ENCODE peak calls at places on chromosome 12, in eight cellular contexts. One of them, this sample, is unnamed.

GRCh38 chr12:120007272-120007671 is 18.2 kb downstream of the BICDL1 start:
- DNase-seq in testis: no peak
- DNase-seq in transverse colon: peak; percentile 15
- DNase-seq in K562: no peak
- DNase-seq in Peyer's patch: no peak
- DNase-seq in IMR-90: no peak
- DNase-seq in gastrocnemius medialis: no peak
- DNase-seq in uterus: no peak
- DNase-seq in this sample: no peak

GRCh38 chr12:81034926-81035325 is 43.0 kb upstream of the ACSS3 start:
- DNase-seq in IMR-90: no peak
- DNase-seq in gastrocnemius medialis: no peak
- DNase-seq in testis: no peak
- DNase-seq in K562: no peak
- DNase-seq in transverse colon: no peak
- DNase-seq in Peyer's patch: no peak
- DNase-seq in uterus: no peak
- DNase-seq in this sample: no peak

GRCh38 chr12:108826115-108826806 is 31.1 kb downstream of the SSH1 start:
- DNase-seq in testis: peak; percentile 78
- DNase-seq in transverse colon: peak; percentile 32
- DNase-seq in uterus: peak; percentile 57
- DNase-seq in IMR-90: peak; percentile 97
- DNase-seq in gastrocnemius medialis: peak; percentile 66
- DNase-seq in Peyer's patch: peak; percentile 53
- DNase-seq in K562: no peak
- DNase-seq in this sample: peak; percentile 88

GRCh38 chr12:127108360-127109215 is 1158.4 kb upstream of the TMEM132C start:
- DNase-seq in testis: peak; percentile 80
- DNase-seq in IMR-90: peak; percentile 42
- DNase-seq in K562: peak; percentile 71
- DNase-seq in uterus: peak; percentile 16
- DNase-seq in Peyer's patch: no peak
- DNase-seq in gastrocnemius medialis: no peak
- DNase-seq in transverse colon: peak; percentile 44
- DNase-seq in this sample: no peak

GRCh38 chr12:19946549-19946948 is 421.8 kb upstream of the PDE3A start:
- DNase-seq in Peyer's patch: no peak
- DNase-seq in gastrocnemius medialis: no peak
- DNase-seq in IMR-90: peak; percentile 98
- DNase-seq in uterus: no peak
- DNase-seq in testis: no peak
- DNase-seq in K562: no peak
- DNase-seq in transverse colon: no peak
- DNase-seq in this sample: no peak

GRCh38 chr12:18747960-18748359 is 10.0 kb downstream of the CAPZA3 start:
- DNase-seq in testis: no peak
- DNase-seq in transverse colon: no peak
- DNase-seq in uterus: no peak
- DNase-seq in gastrocnemius medialis: no peak
- DNase-seq in K562: no peak
- DNase-seq in Peyer's patch: no peak
- DNase-seq in IMR-90: peak; percentile 95
- DNase-seq in this sample: no peak

GRCh38 chr12:15824516-15824915 is 35.3 kb upstream of the EPS8 start:
- DNase-seq in transverse colon: no peak
- DNase-seq in testis: no peak
- DNase-seq in Peyer's patch: no peak
- DNase-seq in gastrocnemius medialis: no peak
- DNase-seq in K562: no peak
- DNase-seq in uterus: no peak
- DNase-seq in IMR-90: no peak
- DNase-seq in this sample: no peak

GRCh38 chr12:53575502-53576264 is 50.5 kb downstream of the ATF7 start:
- DNase-seq in transverse colon: no peak
- DNase-seq in IMR-90: peak; percentile 83
- DNase-seq in testis: no peak
- DNase-seq in K562: peak; percentile 31
- DNase-seq in uterus: no peak
- DNase-seq in Peyer's patch: no peak
- DNase-seq in gastrocnemius medialis: no peak
- DNase-seq in this sample: no peak

GRCh38 chr12:95731519-95731958 is 59.0 kb downstream of the NTN4 start:
- DNase-seq in K562: no peak
- DNase-seq in Peyer's patch: no peak
- DNase-seq in testis: no peak
- DNase-seq in IMR-90: no peak
- DNase-seq in gastrocnemius medialis: no peak
- DNase-seq in uterus: no peak
- DNase-seq in transverse colon: no peak
- DNase-seq in this sample: no peak

GRCh38 chr12:13918883-13919282 is 62.5 kb downstream of the GRIN2B start:
- DNase-seq in testis: no peak
- DNase-seq in transverse colon: no peak
- DNase-seq in K562: no peak
- DNase-seq in IMR-90: no peak
- DNase-seq in Peyer's patch: no peak
- DNase-seq in uterus: no peak
- DNase-seq in gastrocnemius medialis: no peak
- DNase-seq in this sample: no peak

GRCh38 chr12:66861157-66861750 is 182.4 kb upstream of the GRIP1 start:
- DNase-seq in K562: peak; percentile 35
- DNase-seq in gastrocnemius medialis: no peak
- DNase-seq in transverse colon: peak; percentile 63
- DNase-seq in testis: peak; percentile 77
- DNase-seq in uterus: peak; percentile 29
- DNase-seq in Peyer's patch: peak; percentile 59
- DNase-seq in IMR-90: peak; percentile 53
- DNase-seq in this sample: peak; percentile 63

GRCh38 chr12:46152456-46152855 is 116.4 kb downstream of the SLC38A1 start:
- DNase-seq in transverse colon: no peak
- DNase-seq in K562: no peak
- DNase-seq in testis: no peak
- DNase-seq in Peyer's patch: no peak
- DNase-seq in IMR-90: no peak
- DNase-seq in gastrocnemius medialis: no peak
- DNase-seq in uterus: no peak
- DNase-seq in this sample: no peak

DNA sequence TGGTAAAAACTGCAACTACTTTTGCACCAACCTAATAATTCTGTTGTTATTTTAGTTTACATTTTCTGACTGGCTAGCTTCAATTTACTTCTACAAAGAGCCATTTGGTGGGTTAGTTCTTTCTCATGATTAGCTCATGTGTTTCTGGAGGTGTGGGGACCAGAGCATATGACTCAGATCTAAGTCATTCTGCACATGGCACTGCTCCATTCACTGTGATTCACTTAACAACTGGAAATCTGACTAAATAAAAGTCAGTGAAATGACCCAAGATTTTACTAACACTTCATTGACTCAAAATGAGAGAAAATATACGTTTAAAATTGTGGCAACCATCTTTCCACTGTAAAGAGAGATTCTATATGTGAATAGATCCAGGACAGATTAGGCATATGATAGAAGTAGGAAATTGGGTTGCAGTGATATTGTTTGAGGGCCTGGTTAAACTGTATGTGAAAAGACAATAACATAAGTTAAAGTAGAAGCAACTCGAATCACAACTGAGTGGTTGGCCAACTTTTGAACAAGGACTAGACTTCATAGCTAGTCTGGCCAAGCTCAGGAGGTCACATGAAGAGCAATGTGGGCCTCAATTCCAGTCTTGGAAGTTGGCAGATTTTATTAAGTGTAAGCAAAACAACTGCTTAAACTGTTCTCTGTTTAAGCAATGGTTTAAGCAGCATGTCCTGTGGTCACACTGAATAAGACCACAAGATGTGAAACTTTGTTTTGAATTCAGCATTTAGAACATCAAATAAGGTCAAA is 100.2 kb downstream of the TMTC3 start:
- DNase-seq in IMR-90: peak; percentile 99
- DNase-seq in uterus: no peak
- DNase-seq in Peyer's patch: no peak
- DNase-seq in K562: no peak
- DNase-seq in testis: no peak
- DNase-seq in gastrocnemius medialis: no peak
- DNase-seq in transverse colon: no peak
- DNase-seq in this sample: peak; percentile 71
- H3K36me3 ChIP-seq in IMR-90: no peaks in the 10 kb centered on the region
- H3K36me3 ChIP-seq in uterus: no peaks in the 10 kb centered on the region
- H3K36me3 ChIP-seq in Peyer's patch: no peaks in the 10 kb centered on the region
- H3K36me3 ChIP-seq in K562: no peaks in the 10 kb centered on the region
- H3K36me3 ChIP-seq in testis: no peaks in the 10 kb centered on the region
- H3K36me3 ChIP-seq in gastrocnemius medialis: no peaks in the 10 kb centered on the region
- H3K36me3 ChIP-seq in transverse colon: no peaks in the 10 kb centered on the region
- H3K36me3 ChIP-seq in this sample: no peaks in the 10 kb centered on the region

GRCh38 chr12:105223358-105223840 is 12.6 kb downstream of the APPL2 start:
- DNase-seq in K562: no peak
- DNase-seq in transverse colon: no peak
- DNase-seq in testis: no peak
- DNase-seq in uterus: no peak
- DNase-seq in gastrocnemius medialis: no peak
- DNase-seq in Peyer's patch: no peak
- DNase-seq in IMR-90: no peak
- DNase-seq in this sample: no peak

GRCh38 chr12:105223884-105224283 is 12.1 kb downstream of the APPL2 start:
- DNase-seq in K562: no peak
- DNase-seq in gastrocnemius medialis: no peak
- DNase-seq in testis: no peak
- DNase-seq in IMR-90: no peak
- DNase-seq in transverse colon: no peak
- DNase-seq in uterus: no peak
- DNase-seq in Peyer's patch: no peak
- DNase-seq in this sample: no peak

GRCh38 chr12:105224399-105224798 is 11.6 kb downstream of the APPL2 start:
- DNase-seq in IMR-90: no peak
- DNase-seq in K562: no peak
- DNase-seq in uterus: no peak
- DNase-seq in testis: no peak
- DNase-seq in gastrocnemius medialis: no peak
- DNase-seq in transverse colon: no peak
- DNase-seq in Peyer's patch: no peak
- DNase-seq in this sample: no peak

GRCh38 chr12:105226219-105226618 is 9.8 kb downstream of the APPL2 start:
- DNase-seq in gastrocnemius medialis: peak; percentile 74
- DNase-seq in testis: peak; percentile 90
- DNase-seq in IMR-90: peak; percentile 97
- DNase-seq in Peyer's patch: no peak
- DNase-seq in transverse colon: peak; percentile 47
- DNase-seq in uterus: peak; percentile 79
- DNase-seq in K562: peak; percentile 11
- DNase-seq in this sample: peak; percentile 84

DNA sequence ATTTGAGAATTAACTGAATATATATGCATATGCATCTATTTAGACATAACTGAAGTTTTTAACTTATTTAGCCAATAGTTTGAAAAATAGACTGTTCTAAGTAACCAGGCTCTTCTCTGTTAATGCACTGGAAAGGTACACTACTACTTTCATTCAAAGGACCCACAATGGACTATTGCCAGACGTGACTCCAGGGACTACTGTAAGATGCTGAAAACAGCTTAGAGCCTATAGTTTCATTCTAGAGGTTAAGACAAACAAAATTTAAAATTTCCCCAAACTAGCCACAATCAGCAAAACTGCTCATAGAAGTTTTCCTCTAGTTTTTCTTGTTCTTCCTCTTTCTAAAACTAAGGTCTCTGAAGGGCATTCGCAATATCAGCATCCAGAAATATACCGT is 10.5 kb downstream of the APPL2 start:
- DNase-seq in transverse colon: no peak
- DNase-seq in testis: no peak
- DNase-seq in Peyer's patch: no peak
- DNase-seq in IMR-90: no peak
- DNase-seq in K562: no peak
- DNase-seq in gastrocnemius medialis: no peak
- DNase-seq in uterus: no peak
- DNase-seq in this sample: no peak
- H3K4me3 ChIP-seq in transverse colon: no peak overlapping the region
- H3K4me3 ChIP-seq in testis: no peak overlapping the region
- H3K4me3 ChIP-seq in Peyer's patch: no peak overlapping the region
- H3K4me3 ChIP-seq in IMR-90: no peak overlapping the region
- H3K4me3 ChIP-seq in K562: no peak overlapping the region
- H3K4me3 ChIP-seq in gastrocnemius medialis: no peak overlapping the region
- H3K4me3 ChIP-seq in uterus: no peak overlapping the region
- H3K4me3 ChIP-seq in this sample: no peak overlapping the region

GRCh38 chr12:76879710-76880025 is 849 bp upstream of the CSRP2 start:
- DNase-seq in gastrocnemius medialis: no peak
- DNase-seq in testis: no peak
- DNase-seq in Peyer's patch: no peak
- DNase-seq in IMR-90: no peak
- DNase-seq in uterus: no peak
- DNase-seq in transverse colon: no peak
- DNase-seq in K562: no peak
- DNase-seq in this sample: no peak

GRCh38 chr12:76881152-76881551 is 2.3 kb upstream of the CSRP2 start:
- DNase-seq in gastrocnemius medialis: no peak
- DNase-seq in Peyer's patch: no peak
- DNase-seq in transverse colon: no peak
- DNase-seq in testis: no peak
- DNase-seq in uterus: no peak
- DNase-seq in K562: no peak
- DNase-seq in IMR-90: no peak
- DNase-seq in this sample: no peak

GRCh38 chr12:76878045-76878898 is 547 bp downstream of the CSRP2 start:
- DNase-seq in gastrocnemius medialis: no peak
- DNase-seq in transverse colon: no peak
- DNase-seq in K562: peak; percentile 51
- DNase-seq in IMR-90: no peak
- DNase-seq in testis: no peak
- DNase-seq in uterus: peak; percentile 20
- DNase-seq in Peyer's patch: peak; percentile 50
- DNase-seq in this sample: no peak

GRCh38 chr12:76880156-76881023 is 1.6 kb upstream of the CSRP2 start:
- DNase-seq in IMR-90: peak; percentile 88
- DNase-seq in Peyer's patch: no peak
- DNase-seq in testis: no peak
- DNase-seq in K562: no peak
- DNase-seq in uterus: no peak
- DNase-seq in transverse colon: no peak
- DNase-seq in gastrocnemius medialis: no peak
- DNase-seq in this sample: no peak

GRCh38 chr12:76878899-76879709 is at the start of gene CSRP2:
- DNase-seq in K562: peak; percentile 90
- DNase-seq in gastrocnemius medialis: peak; percentile 53
- DNase-seq in Peyer's patch: peak; percentile 92
- DNase-seq in testis: peak; percentile 87
- DNase-seq in IMR-90: peak; percentile 87
- DNase-seq in transverse colon: peak; percentile 88
- DNase-seq in uterus: peak; percentile 95
- DNase-seq in this sample: peak; percentile 93
- TF ChIP-seq POLR2A in K562: no peak
- TF ChIP-seq POLR2A in gastrocnemius medialis: peak; percentile 89
- TF ChIP-seq POLR2A in Peyer's patch: no peak
- TF ChIP-seq POLR2A in testis: no peak
- TF ChIP-seq POLR2A in IMR-90: peak; percentile 97
- TF ChIP-seq POLR2A in transverse colon: peak; percentile 58
- TF ChIP-seq POLR2A in uterus: peak; percentile 93
- TF ChIP-seq POLR2A in this sample: peak; percentile 48

DNA sequence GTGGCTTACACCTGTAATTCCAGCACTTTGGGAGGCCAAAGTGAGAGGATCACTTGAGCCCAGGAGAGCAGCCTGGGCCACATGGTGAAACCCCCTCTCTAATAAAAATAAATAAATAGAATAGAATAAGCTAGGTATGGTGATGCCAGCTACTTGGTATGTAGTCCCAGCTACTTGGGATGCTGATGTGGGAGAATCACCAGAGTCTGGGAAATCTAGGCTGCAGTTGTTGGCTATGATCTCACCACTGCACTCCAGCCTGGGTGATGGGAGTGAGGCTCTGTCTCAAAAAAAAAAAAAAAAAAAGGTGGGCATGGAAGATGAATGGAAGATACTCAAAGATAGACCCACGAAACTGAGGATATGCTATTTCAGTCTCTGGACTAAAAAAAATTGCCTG is 233.6 kb downstream of the FBXL14 start:
- DNase-seq in Peyer's patch: no peak
- DNase-seq in IMR-90: peak; percentile 91
- DNase-seq in testis: no peak
- DNase-seq in transverse colon: no peak
- DNase-seq in gastrocnemius medialis: no peak
- DNase-seq in K562: no peak
- DNase-seq in uterus: no peak
- DNase-seq in this sample: no peak
- H3K36me3 ChIP-seq in Peyer's patch: no peaks in the 10 kb centered on the region
- H3K36me3 ChIP-seq in IMR-90: no peaks in the 10 kb centered on the region
- H3K36me3 ChIP-seq in testis: no peaks in the 10 kb centered on the region
- H3K36me3 ChIP-seq in transverse colon: no peaks in the 10 kb centered on the region
- H3K36me3 ChIP-seq in gastrocnemius medialis: no peaks in the 10 kb centered on the region
- H3K36me3 ChIP-seq in K562: no peaks in the 10 kb centered on the region
- H3K36me3 ChIP-seq in uterus: no peaks in the 10 kb centered on the region
- H3K36me3 ChIP-seq in this sample: no peaks in the 10 kb centered on the region